ENCODE peak calls at places on chromosomes 6 and 20, in four cellular contexts. Y is fibroblast of mammary gland, F is PC-3, T is right atrium auricular region. L is an unnamed sample.

GRCh38 chr6:52519618-52520017 is 57.2 kb downstream of the TRAM2 start:
- DNase-seq in T (no peak), F (no peak), Y (peak; percentile 49), L (no peak)

GRCh38 chr6:55276745-55277627 is 50.3 kb upstream of the GFRAL start:
- DNase-seq in T (no peak), Y (peak; percentile 74), F (peak; percentile 73), L (peak; percentile 90)

GRCh38 chr20:43715511-43715910 is 11.3 kb downstream of the GTSF1L start:
- DNase-seq in T (no peak), F (no peak), Y (no peak), L (no peak)

GRCh38 chr6:137266032-137266586 is 46.9 kb upstream of the IFNGR1 start:
- DNase-seq in Y (peak; percentile 48), F (no peak), T (no peak), L (peak; percentile 89)

GRCh38 chr20:3875378-3875974 is 13.7 kb upstream of the PANK2 start:
- DNase-seq in F (no peak), T (no peak), Y (no peak), L (no peak)

GRCh38 chr6:5214570-5215052 is 46.1 kb downstream of the LYRM4 start:
- DNase-seq in T (no peak), Y (peak; percentile 37), F (peak; percentile 58), L (peak; percentile 93)

GRCh38 chr6:40912158-40912946 is 126.7 kb downstream of the UNC5CL start:
- DNase-seq in T (no peak), F (peak; percentile 63), Y (peak; percentile 21), L (peak; percentile 36)

GRCh38 chr20:8361008-8361652 is 229.1 kb downstream of the PLCB1 start:
- DNase-seq in Y (peak; percentile 69), T (no peak), F (no peak), L (peak; percentile 52)

GRCh38 chr20:22414354-22414753 is 170.0 kb downstream of the FOXA2 start:
- DNase-seq in Y (peak; percentile 73), T (no peak), F (peak; percentile 56), L (no peak)

GRCh38 chr6:164048840-164049239 is 634.3 kb downstream of the QKI start:
- DNase-seq in Y (no peak), F (peak; percentile 3), T (no peak), L (peak; percentile 34)

GRCh38 chr6:156061958-156062661 is 606.5 kb upstream of the NOX3 start:
- DNase-seq in F (no peak), Y (no peak), T (no peak), L (no peak)

GRCh38 chr6:157714153-157714490 is 108.9 kb upstream of the SNX9 start:
- DNase-seq in T (no peak), F (no peak), Y (peak; percentile 71), L (peak; percentile 23)

GRCh38 chr6:14001329-14002012 is 76.7 kb downstream of the RNF182 start:
- DNase-seq in F (peak; percentile 99), T (no peak), Y (peak; percentile 100), L (peak; percentile 95)

GRCh38 chr6:144468709-144469108 is 183.6 kb downstream of the UTRN start:
- DNase-seq in F (no peak), T (no peak), Y (no peak), L (no peak)

GRCh38 chr6:167444602-167445346 is 119.9 kb downstream of the TTLL2 start:
- DNase-seq in Y (no peak), F (no peak), T (peak; percentile 34), L (no peak)

GRCh38 chr6:68546620-68547019 is 88.5 kb upstream of the ADGRB3 start:
- DNase-seq in T (no peak), F (no peak), Y (no peak), L (no peak)

GRCh38 chr20:52469143-52469542 is 277.6 kb upstream of the ZFP64 start:
- DNase-seq in Y (no peak), F (no peak), T (no peak), L (no peak)
- TF ChIP-seq CTCF in Y (no peak), F (no peak), T (no peak), L (no peak)

DNA sequence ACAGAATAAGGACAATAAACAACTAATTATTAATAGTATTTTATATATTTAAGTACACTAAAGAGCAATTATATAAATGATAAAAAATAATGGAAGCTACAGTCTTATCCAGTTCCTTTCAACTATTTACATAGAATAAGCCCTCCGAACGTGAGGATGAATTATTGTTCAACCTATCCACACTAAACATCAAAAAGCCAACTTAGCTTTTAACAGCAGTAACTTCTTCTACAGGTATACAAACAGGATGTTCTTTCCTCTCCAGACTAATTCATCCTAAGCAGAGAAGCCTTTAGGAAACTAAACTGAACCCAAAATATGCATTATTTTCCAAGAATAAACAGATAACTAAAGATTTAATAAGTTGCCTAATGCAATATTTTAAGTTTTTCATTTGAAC is 2.3 kb downstream of the FKBP5 start:
- DNase-seq in T (no peak), Y (no peak), F (no peak), L (no peak)
- H3K4me3 ChIP-seq in T (peak overlapping the region; percentile 85), Y (peak overlapping the region; percentile 83), F (peak overlapping the region; percentile 90), L (peak overlapping the region; percentile 81)

DNA sequence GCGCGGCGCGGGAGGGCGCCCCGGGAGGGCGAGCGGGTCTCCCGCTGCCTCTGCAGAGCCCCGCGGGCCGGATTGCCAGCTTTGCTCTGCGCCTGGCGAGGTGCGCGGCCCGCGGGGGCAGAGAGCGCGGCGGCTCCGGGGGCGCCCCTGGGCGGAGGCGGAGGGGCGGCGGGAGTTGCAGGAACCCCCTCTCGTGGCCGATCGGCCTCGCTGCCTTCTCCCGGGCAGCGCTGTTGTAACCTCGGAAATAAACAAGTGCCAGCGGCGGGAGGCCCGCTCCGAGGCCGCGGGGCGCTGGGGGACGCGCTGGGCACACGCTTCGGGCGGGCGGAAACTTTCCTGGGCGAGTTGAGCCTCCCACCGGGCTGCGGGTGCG is 1.2 kb downstream of the CDH4 start:
- DNase-seq in T (no peak), Y (peak; percentile 42), F (no peak), L (peak; percentile 52)
- TF ChIP-seq CTCF in T (no peak), Y (no peak), F (no peak), L (peak; percentile 45)

GRCh38 chr20:35660122-35660937 is 4.4 kb downstream of the CPNE1 start:
- DNase-seq in T (no peak), F (no peak), Y (no peak), L (no peak)
- H3K4me3 ChIP-seq in T (no peak overlapping the region), F (peak overlapping the region; percentile 79), Y (no peak overlapping the region), L (no peak overlapping the region)

DNA sequence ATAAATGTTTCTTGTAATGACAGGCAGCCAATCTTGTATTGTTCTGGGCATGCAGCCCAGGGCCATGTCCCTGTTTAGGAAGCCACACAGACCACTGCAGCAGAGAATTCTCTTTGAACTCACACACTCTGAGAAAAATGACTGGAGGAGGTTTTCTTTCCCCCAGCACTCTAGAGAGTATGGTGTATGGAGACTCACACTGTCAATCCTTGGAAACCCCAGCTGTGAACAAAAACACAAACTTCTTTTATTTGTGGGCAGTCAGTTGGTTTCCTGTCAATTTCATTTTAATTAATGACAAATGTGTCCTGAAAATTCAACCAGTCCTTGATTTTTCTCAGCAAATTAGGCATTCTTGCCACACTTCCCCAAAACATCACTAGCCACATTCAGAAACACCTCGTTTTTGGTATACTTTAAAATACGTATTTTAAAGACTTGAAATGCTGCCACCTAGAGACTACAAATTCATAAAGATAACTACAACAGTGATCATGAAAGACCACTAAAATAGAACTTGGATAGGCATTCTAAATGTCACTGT is 52.9 kb upstream of the UFL1 start:
- DNase-seq in T (no peak), Y (no peak), F (peak; percentile 35), L (peak; percentile 2)
- TF ChIP-seq CTCF in T (no peak), Y (no peak), F (peak; percentile 53), L (no peak)

DNA sequence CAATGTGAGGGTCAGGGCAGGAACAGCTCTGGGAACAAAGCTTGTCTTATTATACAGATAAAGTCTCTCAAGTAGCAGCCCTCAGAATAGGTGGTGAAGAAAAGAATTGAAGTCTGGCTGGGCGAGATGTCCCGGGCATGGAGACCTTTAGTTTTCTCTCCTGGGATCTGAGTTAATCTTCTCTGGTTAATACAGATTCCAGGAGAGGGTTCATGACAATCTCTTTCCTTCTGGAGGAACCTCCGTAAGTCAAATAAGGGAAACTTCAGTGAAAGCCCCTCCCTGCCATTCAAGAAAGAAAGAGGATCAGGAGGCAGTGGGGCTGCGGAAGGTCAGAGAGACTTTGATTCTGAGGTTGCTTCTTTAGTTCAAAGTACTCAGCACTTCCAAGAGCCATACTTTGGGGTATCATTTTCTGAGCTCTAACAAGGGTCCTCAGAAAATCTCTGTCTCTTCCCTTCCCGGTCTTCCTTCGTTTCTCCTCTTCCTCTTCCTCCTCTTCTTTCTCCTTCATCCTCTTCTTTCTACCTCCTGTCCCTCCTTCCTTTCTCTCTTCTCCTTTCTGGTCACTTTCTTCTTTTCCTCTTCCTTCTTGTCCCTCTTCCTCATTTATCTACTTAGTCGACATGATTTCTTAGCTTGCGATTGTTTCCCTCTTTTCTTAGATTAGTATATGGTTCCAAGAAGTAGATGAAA is 4.6 kb upstream of the ZNF184 start:
- DNase-seq in T (no peak), Y (no peak), F (no peak), L (no peak)
- H3K4me3 ChIP-seq in T (peak overlapping the region; percentile 69), Y (peak overlapping the region; percentile 93), F (peak overlapping the region; percentile 83), L (peak overlapping the region; percentile 69)

GRCh38 chr6:17103715-17104114 is 1.9 kb downstream of the STMND1 start:
- DNase-seq in Y (no peak), F (peak; percentile 39), T (no peak), L (peak; percentile 33)
- TF ChIP-seq CTCF in Y (peak; percentile 25), F (peak; percentile 46), T (no peak), L (peak; percentile 48)

GRCh38 chr6:109820706-109821350 is 129.7 kb downstream of the FIG4 start:
- DNase-seq in Y (no peak), T (no peak), F (no peak), L (no peak)
- H3K4me3 ChIP-seq in Y (no peak overlapping the region), T (no peak overlapping the region), F (no peak overlapping the region), L (no peak overlapping the region)

GRCh38 chr6:83904395-83904794 is 44.9 kb downstream of the CYB5R4 start:
- DNase-seq in Y (no peak), F (no peak), T (no peak), L (no peak)
- TF ChIP-seq CTCF in Y (no peak), F (no peak), T (no peak), L (no peak)